ENCODE peak calls at places on chromosomes 12 and 14, in ten cellular contexts. One of them, this sample, is unnamed.

GRCh38 chr12:14901228-14901562 is 15.5 kb upstream of the MGP start:
- DNase-seq in A549: peak
- DNase-seq in stimulated activated CD4-positive, alpha-beta T cell treated with anti-CD3 and anti-CD28 coated beads, Interleukin-15, amount 100 ng/mL, for 1 hour: no peak
- DNase-seq in T-helper 1 cell: no peak
- DNase-seq in T-helper 9 cell: no peak
- DNase-seq in central memory CD4-positive, alpha-beta T cell: no peak
- DNase-seq in KBM-7: no peak
- DNase-seq in CD4-positive, alpha-beta T cell: no peak
- DNase-seq in cardiac muscle cell: no peak
- DNase-seq in astrocyte of the spinal cord: no peak
- DNase-seq in this sample: no peak

GRCh38 chr12:64181504-64182291 is 40.4 kb downstream of the KICS2 start:
- DNase-seq in A549: peak
- DNase-seq in stimulated activated CD4-positive, alpha-beta T cell treated with anti-CD3 and anti-CD28 coated beads, Interleukin-15, amount 100 ng/mL, for 1 hour: no peak
- DNase-seq in T-helper 1 cell: no peak
- DNase-seq in T-helper 9 cell: no peak
- DNase-seq in central memory CD4-positive, alpha-beta T cell: no peak
- DNase-seq in KBM-7: peak
- DNase-seq in CD4-positive, alpha-beta T cell: no peak
- DNase-seq in cardiac muscle cell: peak
- DNase-seq in astrocyte of the spinal cord: peak
- DNase-seq in this sample: peak

GRCh38 chr12:75103822-75104221 is 105.8 kb downstream of the KCNC2 start:
- DNase-seq in A549: no peak
- DNase-seq in stimulated activated CD4-positive, alpha-beta T cell treated with anti-CD3 and anti-CD28 coated beads, Interleukin-15, amount 100 ng/mL, for 1 hour: no peak
- DNase-seq in T-helper 1 cell: no peak
- DNase-seq in T-helper 9 cell: no peak
- DNase-seq in central memory CD4-positive, alpha-beta T cell: no peak
- DNase-seq in KBM-7: no peak
- DNase-seq in CD4-positive, alpha-beta T cell: no peak
- DNase-seq in cardiac muscle cell: no peak
- DNase-seq in astrocyte of the spinal cord: no peak
- DNase-seq in this sample: no peak

GRCh38 chr12:105278043-105278697 is 42.2 kb upstream of the APPL2 start:
- DNase-seq in A549: peak
- DNase-seq in stimulated activated CD4-positive, alpha-beta T cell treated with anti-CD3 and anti-CD28 coated beads, Interleukin-15, amount 100 ng/mL, for 1 hour: no peak
- DNase-seq in T-helper 1 cell: no peak
- DNase-seq in T-helper 9 cell: no peak
- DNase-seq in central memory CD4-positive, alpha-beta T cell: no peak
- DNase-seq in KBM-7: no peak
- DNase-seq in CD4-positive, alpha-beta T cell: no peak
- DNase-seq in cardiac muscle cell: peak
- DNase-seq in astrocyte of the spinal cord: no peak
- DNase-seq in this sample: no peak

GRCh38 chr12:71840226-71840847 is 778 bp downstream of the TBC1D15 start:
- DNase-seq in A549: peak
- DNase-seq in stimulated activated CD4-positive, alpha-beta T cell treated with anti-CD3 and anti-CD28 coated beads, Interleukin-15, amount 100 ng/mL, for 1 hour: no peak
- DNase-seq in T-helper 1 cell: peak
- DNase-seq in T-helper 9 cell: no peak
- DNase-seq in central memory CD4-positive, alpha-beta T cell: no peak
- DNase-seq in KBM-7: peak
- DNase-seq in CD4-positive, alpha-beta T cell: no peak
- DNase-seq in cardiac muscle cell: peak
- DNase-seq in astrocyte of the spinal cord: peak
- DNase-seq in this sample: no peak

GRCh38 chr12:26317942-26318565 is 122.7 kb downstream of the SSPN start:
- DNase-seq in A549: no peak
- DNase-seq in stimulated activated CD4-positive, alpha-beta T cell treated with anti-CD3 and anti-CD28 coated beads, Interleukin-15, amount 100 ng/mL, for 1 hour: no peak
- DNase-seq in T-helper 1 cell: peak
- DNase-seq in T-helper 9 cell: no peak
- DNase-seq in central memory CD4-positive, alpha-beta T cell: no peak
- DNase-seq in KBM-7: no peak
- DNase-seq in CD4-positive, alpha-beta T cell: no peak
- DNase-seq in cardiac muscle cell: peak
- DNase-seq in astrocyte of the spinal cord: peak
- DNase-seq in this sample: no peak

GRCh38 chr12:52189376-52190174 is 2.2 kb downstream of the KRT80 start:
- DNase-seq in A549: no peak
- DNase-seq in stimulated activated CD4-positive, alpha-beta T cell treated with anti-CD3 and anti-CD28 coated beads, Interleukin-15, amount 100 ng/mL, for 1 hour: no peak
- DNase-seq in T-helper 1 cell: no peak
- DNase-seq in T-helper 9 cell: no peak
- DNase-seq in central memory CD4-positive, alpha-beta T cell: no peak
- DNase-seq in KBM-7: no peak
- DNase-seq in CD4-positive, alpha-beta T cell: no peak
- DNase-seq in cardiac muscle cell: peak
- DNase-seq in astrocyte of the spinal cord: peak
- DNase-seq in this sample: no peak

GRCh38 chr14:99565383-99565782 is 38.6 kb downstream of the CCDC85C start:
- DNase-seq in A549: no peak
- DNase-seq in stimulated activated CD4-positive, alpha-beta T cell treated with anti-CD3 and anti-CD28 coated beads, Interleukin-15, amount 100 ng/mL, for 1 hour: no peak
- DNase-seq in T-helper 1 cell: no peak
- DNase-seq in T-helper 9 cell: no peak
- DNase-seq in central memory CD4-positive, alpha-beta T cell: no peak
- DNase-seq in KBM-7: no peak
- DNase-seq in CD4-positive, alpha-beta T cell: no peak
- DNase-seq in cardiac muscle cell: no peak
- DNase-seq in astrocyte of the spinal cord: no peak
- DNase-seq in this sample: no peak

GRCh38 chr14:24690492-24690891 is 56.5 kb upstream of the GZMB start:
- DNase-seq in A549: no peak
- DNase-seq in stimulated activated CD4-positive, alpha-beta T cell treated with anti-CD3 and anti-CD28 coated beads, Interleukin-15, amount 100 ng/mL, for 1 hour: no peak
- DNase-seq in T-helper 1 cell: no peak
- DNase-seq in T-helper 9 cell: no peak
- DNase-seq in central memory CD4-positive, alpha-beta T cell: no peak
- DNase-seq in KBM-7: no peak
- DNase-seq in CD4-positive, alpha-beta T cell: no peak
- DNase-seq in cardiac muscle cell: no peak
- DNase-seq in astrocyte of the spinal cord: no peak
- DNase-seq in this sample: no peak

GRCh38 chr14:67859169-67859749 is 39.7 kb downstream of the RAD51B start:
- DNase-seq in A549: no peak
- DNase-seq in stimulated activated CD4-positive, alpha-beta T cell treated with anti-CD3 and anti-CD28 coated beads, Interleukin-15, amount 100 ng/mL, for 1 hour: no peak
- DNase-seq in T-helper 1 cell: no peak
- DNase-seq in T-helper 9 cell: no peak
- DNase-seq in central memory CD4-positive, alpha-beta T cell: no peak
- DNase-seq in KBM-7: no peak
- DNase-seq in CD4-positive, alpha-beta T cell: no peak
- DNase-seq in cardiac muscle cell: no peak
- DNase-seq in astrocyte of the spinal cord: no peak
- DNase-seq in this sample: no peak

GRCh38 chr14:99707921-99708320 is 23.8 kb downstream of the CYP46A1 start:
- DNase-seq in A549: no peak
- DNase-seq in stimulated activated CD4-positive, alpha-beta T cell treated with anti-CD3 and anti-CD28 coated beads, Interleukin-15, amount 100 ng/mL, for 1 hour: no peak
- DNase-seq in T-helper 1 cell: no peak
- DNase-seq in T-helper 9 cell: no peak
- DNase-seq in central memory CD4-positive, alpha-beta T cell: no peak
- DNase-seq in KBM-7: no peak
- DNase-seq in CD4-positive, alpha-beta T cell: no peak
- DNase-seq in cardiac muscle cell: no peak
- DNase-seq in astrocyte of the spinal cord: no peak
- DNase-seq in this sample: no peak

GRCh38 chr14:100422556-100423420 is 99.6 kb downstream of the SLC25A47 start:
- DNase-seq in A549: no peak
- DNase-seq in stimulated activated CD4-positive, alpha-beta T cell treated with anti-CD3 and anti-CD28 coated beads, Interleukin-15, amount 100 ng/mL, for 1 hour: no peak
- DNase-seq in T-helper 1 cell: no peak
- DNase-seq in T-helper 9 cell: no peak
- DNase-seq in central memory CD4-positive, alpha-beta T cell: no peak
- DNase-seq in KBM-7: no peak
- DNase-seq in CD4-positive, alpha-beta T cell: no peak
- DNase-seq in cardiac muscle cell: no peak
- DNase-seq in astrocyte of the spinal cord: peak
- DNase-seq in this sample: no peak

GRCh38 chr14:104104006-104104901 is 18.8 kb downstream of the ASPG start:
- DNase-seq in A549: no peak
- DNase-seq in stimulated activated CD4-positive, alpha-beta T cell treated with anti-CD3 and anti-CD28 coated beads, Interleukin-15, amount 100 ng/mL, for 1 hour: no peak
- DNase-seq in T-helper 1 cell: no peak
- DNase-seq in T-helper 9 cell: no peak
- DNase-seq in central memory CD4-positive, alpha-beta T cell: no peak
- DNase-seq in KBM-7: no peak
- DNase-seq in CD4-positive, alpha-beta T cell: no peak
- DNase-seq in cardiac muscle cell: no peak
- DNase-seq in astrocyte of the spinal cord: no peak
- DNase-seq in this sample: no peak

GRCh38 chr12:39571351-39571750 is 48.3 kb downstream of the ABCD2 start:
- DNase-seq in A549: no peak
- DNase-seq in stimulated activated CD4-positive, alpha-beta T cell treated with anti-CD3 and anti-CD28 coated beads, Interleukin-15, amount 100 ng/mL, for 1 hour: no peak
- DNase-seq in T-helper 1 cell: no peak
- DNase-seq in T-helper 9 cell: no peak
- DNase-seq in central memory CD4-positive, alpha-beta T cell: no peak
- DNase-seq in KBM-7: no peak
- DNase-seq in CD4-positive, alpha-beta T cell: no peak
- DNase-seq in cardiac muscle cell: no peak
- DNase-seq in astrocyte of the spinal cord: no peak
- DNase-seq in this sample: no peak

GRCh38 chr14:70857499-70857895 is 48.2 kb upstream of the MAP3K9 start:
- DNase-seq in A549: no peak
- DNase-seq in stimulated activated CD4-positive, alpha-beta T cell treated with anti-CD3 and anti-CD28 coated beads, Interleukin-15, amount 100 ng/mL, for 1 hour: no peak
- DNase-seq in T-helper 1 cell: no peak
- DNase-seq in T-helper 9 cell: no peak
- DNase-seq in central memory CD4-positive, alpha-beta T cell: no peak
- DNase-seq in KBM-7: no peak
- DNase-seq in CD4-positive, alpha-beta T cell: no peak
- DNase-seq in cardiac muscle cell: no peak
- DNase-seq in astrocyte of the spinal cord: peak
- DNase-seq in this sample: no peak

GRCh38 chr12:2934371-2934770 is 24.8 kb upstream of the TEAD4 start:
- DNase-seq in A549: no peak
- DNase-seq in stimulated activated CD4-positive, alpha-beta T cell treated with anti-CD3 and anti-CD28 coated beads, Interleukin-15, amount 100 ng/mL, for 1 hour: no peak
- DNase-seq in T-helper 1 cell: no peak
- DNase-seq in T-helper 9 cell: no peak
- DNase-seq in central memory CD4-positive, alpha-beta T cell: no peak
- DNase-seq in KBM-7: no peak
- DNase-seq in CD4-positive, alpha-beta T cell: no peak
- DNase-seq in cardiac muscle cell: no peak
- DNase-seq in astrocyte of the spinal cord: no peak
- DNase-seq in this sample: no peak

GRCh38 chr12:78115889-78116288 is 285.2 kb downstream of the NAV3 start:
- DNase-seq in A549: no peak
- DNase-seq in stimulated activated CD4-positive, alpha-beta T cell treated with anti-CD3 and anti-CD28 coated beads, Interleukin-15, amount 100 ng/mL, for 1 hour: no peak
- DNase-seq in T-helper 1 cell: no peak
- DNase-seq in T-helper 9 cell: no peak
- DNase-seq in central memory CD4-positive, alpha-beta T cell: no peak
- DNase-seq in KBM-7: no peak
- DNase-seq in CD4-positive, alpha-beta T cell: no peak
- DNase-seq in cardiac muscle cell: no peak
- DNase-seq in astrocyte of the spinal cord: no peak
- DNase-seq in this sample: no peak

GRCh38 chr12:14701808-14702568 is 5.6 kb upstream of the GUCY2C start:
- DNase-seq in A549: no peak
- DNase-seq in stimulated activated CD4-positive, alpha-beta T cell treated with anti-CD3 and anti-CD28 coated beads, Interleukin-15, amount 100 ng/mL, for 1 hour: no peak
- DNase-seq in T-helper 1 cell: no peak
- DNase-seq in T-helper 9 cell: no peak
- DNase-seq in central memory CD4-positive, alpha-beta T cell: no peak
- DNase-seq in KBM-7: no peak
- DNase-seq in CD4-positive, alpha-beta T cell: no peak
- DNase-seq in cardiac muscle cell: no peak
- DNase-seq in astrocyte of the spinal cord: no peak
- DNase-seq in this sample: no peak

GRCh38 chr14:90091393-90091792 is 29.6 kb downstream of the KCNK13 start:
- DNase-seq in A549: no peak
- DNase-seq in stimulated activated CD4-positive, alpha-beta T cell treated with anti-CD3 and anti-CD28 coated beads, Interleukin-15, amount 100 ng/mL, for 1 hour: no peak
- DNase-seq in T-helper 1 cell: no peak
- DNase-seq in T-helper 9 cell: no peak
- DNase-seq in central memory CD4-positive, alpha-beta T cell: no peak
- DNase-seq in KBM-7: no peak
- DNase-seq in CD4-positive, alpha-beta T cell: no peak
- DNase-seq in cardiac muscle cell: peak
- DNase-seq in astrocyte of the spinal cord: peak
- DNase-seq in this sample: no peak

GRCh38 chr12:75606146-75606545 is 94.7 kb upstream of the KRR1 start:
- DNase-seq in A549: no peak
- DNase-seq in stimulated activated CD4-positive, alpha-beta T cell treated with anti-CD3 and anti-CD28 coated beads, Interleukin-15, amount 100 ng/mL, for 1 hour: no peak
- DNase-seq in T-helper 1 cell: no peak
- DNase-seq in T-helper 9 cell: no peak
- DNase-seq in central memory CD4-positive, alpha-beta T cell: no peak
- DNase-seq in KBM-7: no peak
- DNase-seq in CD4-positive, alpha-beta T cell: no peak
- DNase-seq in cardiac muscle cell: no peak
- DNase-seq in astrocyte of the spinal cord: no peak
- DNase-seq in this sample: no peak

GRCh38 chr12:68003777-68004176 is 14.5 kb downstream of the IFNG-AS1 start:
- DNase-seq in A549: no peak
- DNase-seq in stimulated activated CD4-positive, alpha-beta T cell treated with anti-CD3 and anti-CD28 coated beads, Interleukin-15, amount 100 ng/mL, for 1 hour: no peak
- DNase-seq in T-helper 1 cell: no peak
- DNase-seq in T-helper 9 cell: no peak
- DNase-seq in central memory CD4-positive, alpha-beta T cell: no peak
- DNase-seq in KBM-7: no peak
- DNase-seq in CD4-positive, alpha-beta T cell: no peak
- DNase-seq in cardiac muscle cell: no peak
- DNase-seq in astrocyte of the spinal cord: no peak
- DNase-seq in this sample: no peak

GRCh38 chr12:98259667-98260066 is 255.7 kb upstream of the TMPO start:
- DNase-seq in A549: no peak
- DNase-seq in stimulated activated CD4-positive, alpha-beta T cell treated with anti-CD3 and anti-CD28 coated beads, Interleukin-15, amount 100 ng/mL, for 1 hour: no peak
- DNase-seq in T-helper 1 cell: no peak
- DNase-seq in T-helper 9 cell: no peak
- DNase-seq in central memory CD4-positive, alpha-beta T cell: no peak
- DNase-seq in KBM-7: no peak
- DNase-seq in CD4-positive, alpha-beta T cell: no peak
- DNase-seq in cardiac muscle cell: no peak
- DNase-seq in astrocyte of the spinal cord: peak
- DNase-seq in this sample: no peak

GRCh38 chr12:5268424-5269210 is 163.3 kb upstream of the NTF3 start:
- DNase-seq in A549: no peak
- DNase-seq in stimulated activated CD4-positive, alpha-beta T cell treated with anti-CD3 and anti-CD28 coated beads, Interleukin-15, amount 100 ng/mL, for 1 hour: no peak
- DNase-seq in T-helper 1 cell: no peak
- DNase-seq in T-helper 9 cell: no peak
- DNase-seq in central memory CD4-positive, alpha-beta T cell: no peak
- DNase-seq in KBM-7: no peak
- DNase-seq in CD4-positive, alpha-beta T cell: no peak
- DNase-seq in cardiac muscle cell: no peak
- DNase-seq in astrocyte of the spinal cord: no peak
- DNase-seq in this sample: no peak

GRCh38 chr12:121568971-121569808 is 11.6 kb downstream of the KDM2B start:
- DNase-seq in A549: no peak
- DNase-seq in stimulated activated CD4-positive, alpha-beta T cell treated with anti-CD3 and anti-CD28 coated beads, Interleukin-15, amount 100 ng/mL, for 1 hour: no peak
- DNase-seq in T-helper 1 cell: no peak
- DNase-seq in T-helper 9 cell: no peak
- DNase-seq in central memory CD4-positive, alpha-beta T cell: no peak
- DNase-seq in KBM-7: no peak
- DNase-seq in CD4-positive, alpha-beta T cell: no peak
- DNase-seq in cardiac muscle cell: peak
- DNase-seq in astrocyte of the spinal cord: no peak
- DNase-seq in this sample: no peak

GRCh38 chr14:54040851-54041250 is 84.2 kb upstream of the BMP4 start:
- DNase-seq in A549: no peak
- DNase-seq in stimulated activated CD4-positive, alpha-beta T cell treated with anti-CD3 and anti-CD28 coated beads, Interleukin-15, amount 100 ng/mL, for 1 hour: no peak
- DNase-seq in T-helper 1 cell: no peak
- DNase-seq in T-helper 9 cell: no peak
- DNase-seq in central memory CD4-positive, alpha-beta T cell: no peak
- DNase-seq in KBM-7: no peak
- DNase-seq in CD4-positive, alpha-beta T cell: no peak
- DNase-seq in cardiac muscle cell: no peak
- DNase-seq in astrocyte of the spinal cord: peak
- DNase-seq in this sample: no peak

GRCh38 chr12:48943221-48943620 is 14.1 kb downstream of the ARF3 start:
- DNase-seq in A549: no peak
- DNase-seq in stimulated activated CD4-positive, alpha-beta T cell treated with anti-CD3 and anti-CD28 coated beads, Interleukin-15, amount 100 ng/mL, for 1 hour: no peak
- DNase-seq in T-helper 1 cell: no peak
- DNase-seq in T-helper 9 cell: no peak
- DNase-seq in central memory CD4-positive, alpha-beta T cell: no peak
- DNase-seq in KBM-7: no peak
- DNase-seq in CD4-positive, alpha-beta T cell: no peak
- DNase-seq in cardiac muscle cell: no peak
- DNase-seq in astrocyte of the spinal cord: no peak
- DNase-seq in this sample: no peak

GRCh38 chr12:54404061-54405004 is 14.7 kb downstream of the ITGA5 start:
- DNase-seq in A549: peak
- DNase-seq in stimulated activated CD4-positive, alpha-beta T cell treated with anti-CD3 and anti-CD28 coated beads, Interleukin-15, amount 100 ng/mL, for 1 hour: peak
- DNase-seq in T-helper 1 cell: peak
- DNase-seq in T-helper 9 cell: peak
- DNase-seq in central memory CD4-positive, alpha-beta T cell: peak
- DNase-seq in KBM-7: peak
- DNase-seq in CD4-positive, alpha-beta T cell: peak
- DNase-seq in cardiac muscle cell: peak
- DNase-seq in astrocyte of the spinal cord: peak
- DNase-seq in this sample: no peak

GRCh38 chr12:127926004-127926403 is 341.0 kb upstream of the TMEM132C start:
- DNase-seq in A549: peak
- DNase-seq in stimulated activated CD4-positive, alpha-beta T cell treated with anti-CD3 and anti-CD28 coated beads, Interleukin-15, amount 100 ng/mL, for 1 hour: no peak
- DNase-seq in T-helper 1 cell: no peak
- DNase-seq in T-helper 9 cell: no peak
- DNase-seq in central memory CD4-positive, alpha-beta T cell: no peak
- DNase-seq in KBM-7: no peak
- DNase-seq in CD4-positive, alpha-beta T cell: no peak
- DNase-seq in cardiac muscle cell: no peak
- DNase-seq in astrocyte of the spinal cord: peak
- DNase-seq in this sample: no peak